ENCODE peak calls at places on chromosomes 6 and 20, in five cellular contexts. X is astrocyte of the spinal cord, R is psoas muscle, T is AG09319, C is brain microvascular endothelial cell. I is an unnamed sample.

GRCh38 chr20:19828233-19828632 is 70.2 kb downstream of the RIN2 start:
- DNase-seq in X (peak), R (no peak), T (no peak), C (peak), I (no peak)

GRCh38 chr20:52003976-52004375 is 187.6 kb downstream of the ZFP64 start:
- DNase-seq in X (no peak), R (no peak), T (no peak), C (no peak), I (no peak)

GRCh38 chr6:159151266-159151855 is 17.8 kb upstream of the FNDC1 start:
- DNase-seq in X (peak), R (no peak), T (peak), C (peak), I (peak)

GRCh38 chr20:33680681-33681080 is 5.5 kb downstream of the E2F1 start:
- DNase-seq in X (no peak), R (no peak), T (no peak), C (no peak), I (no peak)

GRCh38 chr6:159720708-159721107 is 6.6 kb upstream of the WTAP start:
- DNase-seq in X (peak), R (no peak), T (no peak), C (no peak), I (no peak)

GRCh38 chr6:3253597-3253961 is 5.2 kb upstream of the PSMG4 start:
- DNase-seq in X (no peak), R (no peak), T (no peak), C (no peak), I (no peak)

GRCh38 chr20:36865076-36865860 is 10.7 kb upstream of the TLDC2 start:
- DNase-seq in X (no peak), R (no peak), T (no peak), C (no peak), I (no peak)

GRCh38 chr6:150687508-150687907 is 87.8 kb downstream of the PLEKHG1 start:
- DNase-seq in X (peak), R (peak), T (no peak), C (no peak), I (no peak)

GRCh38 chr6:53643481-53643965 is 22.0 kb downstream of the KLHL31 start:
- DNase-seq in X (no peak), R (no peak), T (no peak), C (no peak), I (no peak)

GRCh38 chr6:26538936-26539615 is 910 bp downstream of the HMGN4 start:
- DNase-seq in X (no peak), R (no peak), T (no peak), C (no peak), I (no peak)

GRCh38 chr6:37860226-37860839 is 40.8 kb downstream of the ZFAND3 start:
- DNase-seq in X (peak), R (no peak), T (no peak), C (peak), I (no peak)

GRCh38 chr6:44211284-44211683 is 5.4 kb upstream of the MYMX start:
- DNase-seq in X (no peak), R (no peak), T (no peak), C (no peak), I (no peak)

GRCh38 chr6:161265975-161266374 is 7.9 kb downstream of the AGPAT4 start:
- DNase-seq in X (no peak), R (no peak), T (no peak), C (no peak), I (no peak)

GRCh38 chr20:6848992-6849391 is 81.5 kb downstream of the BMP2 start:
- DNase-seq in X (no peak), R (no peak), T (no peak), C (no peak), I (no peak)

GRCh38 chr6:112027942-112028674 is 25.8 kb upstream of the CCN6 start:
- DNase-seq in X (no peak), R (no peak), T (no peak), C (no peak), I (no peak)

GRCh38 chr6:80338201-80338836 is 231.8 kb downstream of the BCKDHB start:
- DNase-seq in X (peak), R (peak), T (no peak), C (peak), I (peak)

GRCh38 chr20:61373956-61374545 is 122.0 kb downstream of the CDH4 start:
- DNase-seq in X (no peak), R (no peak), T (no peak), C (no peak), I (no peak)

GRCh38 chr6:13814176-13814937 is at the start of gene MCUR1:
- DNase-seq in X (peak), R (peak), T (peak), C (peak), I (peak)
- TF ChIP-seq CTCF in X (no peak), R (peak), T (peak), C (no peak), I (no peak)

GRCh38 chr6:76418657-76419217 is 346.3 kb upstream of the IMPG1 start:
- DNase-seq in X (peak), R (no peak), T (no peak), C (peak), I (no peak)

GRCh38 chr6:76416821-76417605 is 344.6 kb upstream of the IMPG1 start:
- DNase-seq in X (no peak), R (no peak), T (no peak), C (no peak), I (no peak)

GRCh38 chr6:76420094-76420493 is 347.6 kb upstream of the IMPG1 start:
- DNase-seq in X (no peak), R (no peak), T (no peak), C (no peak), I (no peak)

GRCh38 chr6:76422814-76423213 is 350.4 kb upstream of the IMPG1 start:
- DNase-seq in X (no peak), R (no peak), T (no peak), C (no peak), I (no peak)
- TF ChIP-seq CTCF in X (no peak), R (no peak), T (no peak), C (no peak), I (no peak)

GRCh38 chr20:62386383-62387218 is at the start of gene RPS21:
- DNase-seq in X (peak), R (peak), T (peak), C (peak), I (peak)
- TF ChIP-seq CTCF in X (no peak), R (no peak), T (no peak), C (no peak), I (no peak)

DNA sequence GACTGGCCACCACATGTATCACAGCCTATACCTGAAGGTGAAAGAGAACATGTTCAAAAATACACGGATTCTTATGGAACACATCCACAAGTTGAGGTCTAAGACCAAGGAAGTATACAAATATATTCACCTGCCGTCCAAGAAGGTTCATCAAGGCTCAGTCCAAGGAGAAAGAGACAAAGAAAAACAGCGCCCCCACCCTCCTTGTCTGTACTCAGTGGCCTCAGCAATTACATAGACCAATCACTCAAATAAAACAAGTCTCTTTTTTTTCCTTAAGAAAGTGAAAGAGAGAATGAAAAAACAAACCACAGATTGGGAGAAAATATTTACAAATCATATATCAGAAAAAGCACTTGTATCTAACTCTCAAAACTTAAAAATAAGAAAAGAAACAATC is 19.5 kb downstream of the CPXM1 start:
- DNase-seq in X (no peak), R (no peak), T (no peak), C (no peak), I (no peak)
- TF ChIP-seq CTCF in X (no peak), R (no peak), T (no peak), C (peak), I (no peak)

GRCh38 chr6:136153976-136154375 is 96.1 kb downstream of the MTFR2 start:
- DNase-seq in X (no peak), R (no peak), T (no peak), C (no peak), I (no peak)

GRCh38 chr6:136161950-136162349 is 88.2 kb downstream of the MTFR2 start:
- DNase-seq in X (no peak), R (no peak), T (no peak), C (no peak), I (no peak)

GRCh38 chr6:136158971-136159370 is 91.1 kb downstream of the MTFR2 start:
- DNase-seq in X (no peak), R (no peak), T (no peak), C (no peak), I (no peak)

GRCh38 chr6:136160255-136160654 is 89.9 kb downstream of the MTFR2 start:
- DNase-seq in X (no peak), R (no peak), T (no peak), C (no peak), I (no peak)

GRCh38 chr6:136158398-136158797 is 91.7 kb downstream of the MTFR2 start:
- DNase-seq in X (peak), R (peak), T (no peak), C (no peak), I (no peak)
- TF ChIP-seq CTCF in X (no peak), R (no peak), T (no peak), C (no peak), I (no peak)

GRCh38 chr6:51250317-51250716 is 431.6 kb downstream of the TFAP2B start:
- DNase-seq in X (no peak), R (no peak), T (no peak), C (no peak), I (no peak)
- TF ChIP-seq CTCF in X (no peak), R (no peak), T (no peak), C (no peak), I (no peak)

DNA sequence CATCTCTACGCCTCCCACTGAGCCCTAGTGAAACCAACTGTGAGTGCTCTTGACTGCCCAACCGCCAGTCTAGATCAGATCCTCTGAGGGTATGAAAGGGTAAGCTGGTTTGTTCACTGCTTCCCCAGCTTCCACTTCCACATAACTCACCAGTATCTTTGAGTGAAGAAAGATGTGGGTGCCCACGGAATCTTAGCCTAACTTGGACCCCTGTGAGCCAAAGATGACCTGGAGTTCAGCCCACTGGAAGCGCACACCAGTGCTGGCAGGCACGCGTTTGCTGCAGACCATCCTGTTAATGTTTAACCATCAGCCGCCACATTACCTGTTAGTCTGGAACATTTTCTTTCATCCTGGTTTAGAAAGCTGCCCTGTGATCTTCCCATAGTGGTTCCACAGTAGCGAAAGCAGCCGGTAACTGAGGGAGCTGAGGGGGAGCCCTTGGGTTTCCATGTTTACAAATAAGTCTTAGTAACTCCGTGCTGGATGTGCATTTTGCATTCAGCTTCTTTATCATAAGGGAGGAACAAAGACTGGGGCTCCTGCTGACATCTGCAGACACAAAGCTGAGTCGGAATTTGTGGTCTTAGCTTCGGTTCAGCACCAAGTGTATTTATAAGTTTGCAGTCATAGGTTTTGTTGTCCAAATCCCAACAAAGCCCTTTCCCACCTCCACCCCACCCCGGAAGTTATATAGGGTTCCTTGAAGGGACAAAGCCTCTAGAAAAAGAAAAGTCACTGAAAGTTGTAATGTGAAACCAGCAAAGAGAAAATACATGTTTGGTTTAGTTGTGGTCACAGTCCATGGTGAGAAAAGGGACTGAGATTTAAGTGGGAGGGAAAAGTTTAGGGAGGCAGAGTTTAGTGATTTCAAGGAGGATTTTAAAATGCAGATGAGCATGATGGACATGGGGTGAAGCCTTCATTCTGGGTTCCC is 71.0 kb downstream of the SSR1 start:
- DNase-seq in X (peak), R (no peak), T (no peak), C (peak), I (no peak)
- TF ChIP-seq CTCF in X (no peak), R (no peak), T (no peak), C (no peak), I (no peak)

GRCh38 chr20:40467703-40468411 is 221.2 kb downstream of the MAFB start:
- DNase-seq in X (no peak), R (no peak), T (no peak), C (no peak), I (no peak)

GRCh38 chr20:40470313-40471260 is 218.4 kb downstream of the MAFB start:
- DNase-seq in X (no peak), R (peak), T (no peak), C (no peak), I (no peak)

GRCh38 chr20:40472905-40473304 is 216.1 kb downstream of the MAFB start:
- DNase-seq in X (no peak), R (no peak), T (no peak), C (no peak), I (no peak)

GRCh38 chr20:40468759-40469158 is 220.3 kb downstream of the MAFB start:
- DNase-seq in X (no peak), R (no peak), T (no peak), C (no peak), I (no peak)

DNA sequence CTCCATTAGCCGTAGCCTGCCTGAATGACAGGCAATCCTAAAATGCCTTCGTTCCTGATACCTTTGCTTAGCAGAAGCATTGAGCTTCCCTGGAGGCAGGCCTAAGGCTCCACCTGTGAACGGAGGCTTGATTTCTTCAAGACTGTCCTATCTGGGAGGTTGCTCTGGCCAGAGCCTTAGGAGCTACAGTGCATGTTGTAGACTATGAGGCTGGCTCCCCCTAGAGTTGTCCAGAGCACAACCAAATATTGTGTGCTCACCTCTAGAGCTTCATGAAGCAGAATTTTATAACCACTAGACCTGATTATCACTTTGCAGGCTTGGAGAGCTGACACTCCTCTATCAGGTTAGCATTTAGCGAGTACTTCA is 217.8 kb downstream of the MAFB start:
- DNase-seq in X (no peak), R (no peak), T (no peak), C (no peak), I (no peak)
- TF ChIP-seq CTCF in X (peak), R (peak), T (no peak), C (no peak), I (no peak)